ENCODE peak calls at places on chromosomes 1 and 21, in four cellular contexts. K is HL-60, J is suprapubic skin, A is GM12892. G is an unnamed sample.

GRCh38 chr1:75640137-75640536 is 29.2 kb upstream of the SLC44A5 start:
- DNase-seq in A (no peak), K (no peak), J (no peak), G (no peak)

GRCh38 chr1:175169305-175170018 is 23.1 kb downstream of the KIAA0040 start:
- DNase-seq in J (no peak), A (no peak), K (no peak), G (no peak)

GRCh38 chr21:43943512-43944110 is 68.5 kb upstream of the TRAPPC10 start:
- DNase-seq in A (no peak), J (no peak), K (no peak), G (no peak)

GRCh38 chr1:219927956-219928790 is at the start of gene SLC30A10:
- DNase-seq in K (no peak), A (peak; percentile 30), J (no peak), G (no peak)

GRCh38 chr1:217889401-217889800 is 258.3 kb downstream of the SPATA17 start:
- DNase-seq in A (no peak), J (no peak), K (no peak), G (no peak)

GRCh38 chr21:45995686-45996179 is 14.2 kb downstream of the COL6A1 start:
- DNase-seq in J (no peak), A (peak; percentile 22), K (no peak), G (peak; percentile 19)

GRCh38 chr1:204150702-204151561 is 912 bp downstream of the ETNK2 start:
- DNase-seq in A (no peak), K (no peak), J (no peak), G (no peak)

GRCh38 chr1:201476670-201477344 is 7.8 kb upstream of the PHLDA3 start:
- DNase-seq in J (no peak), A (no peak), K (no peak), G (no peak)

GRCh38 chr1:247407180-247407616 is 8.8 kb upstream of the NLRP3 start:
- DNase-seq in J (no peak), K (peak; percentile 67), A (peak; percentile 38), G (peak; percentile 36)

GRCh38 chr1:231027136-231027925 is 12.7 kb downstream of the FAM89A start:
- DNase-seq in K (no peak), J (no peak), A (no peak), G (no peak)

GRCh38 chr1:23403038-23403336 is 21.6 kb downstream of the TCEA3 start:
- DNase-seq in K (peak; percentile 41), J (no peak), A (no peak), G (peak; percentile 31)

GRCh38 chr1:12037486-12038355 is 18.4 kb downstream of the MIIP start:
- DNase-seq in J (no peak), K (no peak), A (no peak), G (no peak)

GRCh38 chr1:33111965-33112364 is 31.0 kb downstream of the AZIN2 start:
- DNase-seq in A (no peak), K (no peak), J (no peak), G (no peak)

GRCh38 chr1:67630438-67631045 is 54.5 kb upstream of the GADD45A start:
- DNase-seq in A (no peak), J (no peak), K (no peak), G (no peak)

GRCh38 chr1:183757061-183757460 is 47.9 kb upstream of the RGL1 start:
- DNase-seq in A (no peak), J (no peak), K (no peak), G (no peak)

GRCh38 chr1:3352084-3352951 is 102.1 kb upstream of the ARHGEF16 start:
- DNase-seq in A (no peak), J (no peak), K (no peak), G (no peak)

GRCh38 chr1:43706598-43707190 is 642 bp upstream of the ST3GAL3 start:
- DNase-seq in J (no peak), K (peak; percentile 50), A (no peak), G (no peak)

GRCh38 chr1:61566177-61566576 is 158.8 kb downstream of the TM2D1 start:
- DNase-seq in A (no peak), K (no peak), J (no peak), G (no peak)

GRCh38 chr1:115718011-115718754 is 50.3 kb downstream of the CASQ2 start:
- DNase-seq in J (no peak), K (no peak), A (no peak), G (no peak)

GRCh38 chr1:33762099-33762830 is 101.6 kb upstream of the HMGB4 start:
- DNase-seq in J (no peak), A (no peak), K (no peak), G (no peak)

GRCh38 chr1:82972841-82973553 is 1025.9 kb downstream of the TTLL7 start:
- DNase-seq in A (no peak), J (no peak), K (no peak), G (no peak)

GRCh38 chr1:175208773-175209492 is 16.4 kb upstream of the KIAA0040 start:
- DNase-seq in J (no peak), K (peak; percentile 38), A (no peak), G (no peak)

GRCh38 chr1:28613175-28613574 is 21.1 kb downstream of the RAB42 start:
- DNase-seq in J (no peak), A (no peak), K (no peak), G (no peak)

GRCh38 chr1:42841440-42842147 is 4.8 kb upstream of the ZNF691 start:
- DNase-seq in J (no peak), A (no peak), K (no peak), G (no peak)

GRCh38 chr1:108533351-108534083 is 26.4 kb upstream of the EEIG2 start:
- DNase-seq in A (peak; percentile 15), J (no peak), K (no peak), G (no peak)

GRCh38 chr1:41109316-41110263 is 88.1 kb upstream of the SLFNL1 start:
- DNase-seq in J (no peak), K (peak; percentile 79), A (no peak), G (peak; percentile 49)

GRCh38 chr1:1170215-1170890 is 3.3 kb upstream of the TTLL10 start:
- DNase-seq in K (no peak), J (peak; percentile 47), A (no peak), G (no peak)

GRCh38 chr1:47340227-47340626 is 6.6 kb downstream of the CMPK1 start:
- DNase-seq in J (no peak), A (no peak), K (no peak), G (no peak)

GRCh38 chr1:165637427-165637826 is 6.4 kb downstream of the MGST3 start:
- DNase-seq in K (no peak), J (no peak), A (no peak), G (no peak)

GRCh38 chr1:82920418-82921248 is 1078.3 kb downstream of the TTLL7 start:
- DNase-seq in J (no peak), K (no peak), A (no peak), G (no peak)

GRCh38 chr1:25031966-25032667 is 102.0 kb upstream of the RUNX3 start:
- DNase-seq in J (no peak), A (no peak), K (no peak), G (peak; percentile 81)

GRCh38 chr1:36351222-36351977 is 28.0 kb upstream of the EVA1B start:
- DNase-seq in J (no peak), K (no peak), A (no peak), G (no peak)

GRCh38 chr1:60982539-60982938 is 99.8 kb upstream of the NFIA start:
- DNase-seq in J (no peak), K (no peak), A (no peak), G (no peak)

DNA sequence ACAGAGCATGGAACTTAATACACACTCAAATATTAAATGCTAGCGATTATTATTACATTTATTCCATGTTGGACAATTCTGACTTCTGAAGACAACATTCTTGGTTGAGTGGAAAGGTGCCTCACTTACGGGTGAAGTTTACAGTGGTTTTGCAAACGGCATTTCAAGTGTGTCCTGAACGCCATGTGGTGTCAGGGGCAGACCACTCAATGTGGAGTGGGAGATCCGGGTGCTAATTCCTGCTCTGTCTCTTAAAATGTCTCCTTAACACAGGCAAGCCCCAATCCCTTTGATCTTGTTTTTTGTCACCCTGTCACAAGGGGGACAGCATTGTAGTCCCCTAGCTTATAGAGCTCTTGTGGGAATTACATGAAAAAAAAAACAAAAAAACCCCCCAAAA is 5.6 kb upstream of the TDRD10 start:
- DNase-seq in A (no peak), K (no peak), J (no peak), G (no peak)
- TF ChIP-seq POLR2AphosphoS5 in A (no peak), K (no peak), J (no peak), G (no peak)

GRCh38 chr1:5811419-5811818 is 180.8 kb downstream of the NPHP4 start:
- DNase-seq in A (no peak), J (no peak), K (peak; percentile 16), G (no peak)

GRCh38 chr1:5814046-5814619 is 178.1 kb downstream of the NPHP4 start:
- DNase-seq in K (peak; percentile 10), J (no peak), A (no peak), G (no peak)

GRCh38 chr1:5813480-5813879 is 178.7 kb downstream of the NPHP4 start:
- DNase-seq in A (no peak), J (no peak), K (no peak), G (no peak)

GRCh38 chr1:5810553-5811270 is 181.5 kb downstream of the NPHP4 start:
- DNase-seq in J (no peak), A (no peak), K (no peak), G (no peak)

GRCh38 chr1:5812295-5812694 is 179.9 kb downstream of the NPHP4 start:
- DNase-seq in A (no peak), J (no peak), K (no peak), G (no peak)
- TF ChIP-seq POLR2AphosphoS5 in A (no peak), J (no peak), K (no peak), G (no peak)

DNA sequence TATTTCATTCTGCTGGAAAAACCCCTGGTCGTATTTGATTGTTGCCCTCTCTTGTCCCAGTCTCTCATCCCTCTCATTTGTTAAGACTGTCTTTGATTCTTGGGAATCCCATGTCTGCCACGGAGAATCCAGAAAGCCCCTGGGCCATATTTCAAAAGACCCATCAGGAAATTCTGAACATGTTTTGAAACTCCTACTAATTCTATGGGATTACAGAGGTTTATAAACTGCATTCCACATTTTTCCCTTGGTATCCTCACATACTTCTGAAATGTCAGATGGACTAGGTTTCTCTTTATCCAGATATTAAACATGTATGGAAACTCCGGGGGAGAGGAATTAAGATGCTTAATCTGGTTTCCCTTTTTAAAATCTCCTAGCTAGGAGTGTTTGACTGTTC is 80.0 kb downstream of the HUNK start:
- DNase-seq in A (no peak), K (no peak), J (no peak), G (no peak)
- TF ChIP-seq POLR2AphosphoS5 in A (no peak), K (no peak), J (no peak), G (no peak)

GRCh38 chr1:53696578-53696977 is 42.4 kb downstream of the GLIS1 start:
- DNase-seq in K (no peak), A (no peak), J (no peak), G (no peak)

GRCh38 chr1:53693773-53694717 is 44.9 kb downstream of the GLIS1 start:
- DNase-seq in A (no peak), J (no peak), K (no peak), G (no peak)

GRCh38 chr1:53693361-53693760 is 45.6 kb downstream of the GLIS1 start:
- DNase-seq in A (no peak), J (no peak), K (no peak), G (no peak)

GRCh38 chr1:53696990-53697389 is 42.0 kb downstream of the GLIS1 start:
- DNase-seq in A (no peak), K (no peak), J (no peak), G (no peak)

GRCh38 chr1:53694718-53695091 is 44.3 kb downstream of the GLIS1 start:
- DNase-seq in A (no peak), K (no peak), J (no peak), G (no peak)
- TF ChIP-seq POLR2AphosphoS5 in A (no peak), K (no peak), J (no peak), G (no peak)

GRCh38 chr1:110619412-110620249 is 13.5 kb upstream of the KCNA2 start:
- DNase-seq in A (peak; percentile 71), K (peak; percentile 87), J (peak; percentile 85), G (peak; percentile 84)
- TF ChIP-seq POLR2AphosphoS5 in A (no peak), K (peak; percentile 25), J (no peak), G (no peak)

GRCh38 chr1:8660455-8660854 is 157.0 kb downstream of the RERE start:
- DNase-seq in K (no peak), J (no peak), A (no peak), G (no peak)
- TF ChIP-seq POLR2AphosphoS5 in K (no peak), J (no peak), A (no peak), G (peak; percentile 29)

G was measured in stomach.